ENCODE peak calls at places on chromosomes 5 and 9, in four cellular contexts. I is OCI-LY7; L is NAMALWA; U is stimulated activated CD8-positive, alpha-beta memory T cell treated with anti-CD3 and anti-CD28 coated beads, Interleukin-4, amount 100 ng/mL, for 48 hours. F is an unnamed sample.
A peak's percentile ranks its signal among the peaks of the same experiment; 100 is the strongest.

GRCh38 chr5:135024956-135025729 is 8.9 kb downstream of the PITX1 start:
- DNase-seq in I (no peak), L (no peak), U (no peak), F (no peak)

GRCh38 chr9:72564517-72565281 is 43.3 kb downstream of the TMC1 start:
- DNase-seq in I (no peak), L (no peak), U (no peak), F (no peak)

GRCh38 chr5:55914141-55914413 is 62.9 kb downstream of the IL31RA start:
- DNase-seq in I (no peak), L (no peak), U (no peak), F (no peak)

GRCh38 chr5:89181546-89181945 is 298.6 kb upstream of the MEF2C start:
- DNase-seq in I (no peak), L (no peak), U (no peak), F (no peak)

GRCh38 chr9:19495186-19496028 is 86.6 kb downstream of the ACER2 start:
- DNase-seq in I (no peak), L (no peak), U (no peak), F (no peak)

GRCh38 chr5:139104577-139105271 is 93.4 kb downstream of the SIL1 start:
- DNase-seq in I (no peak), L (no peak), U (no peak), F (no peak)

GRCh38 chr9:78676623-78677022 is 379.7 kb downstream of the PSAT1 start:
- DNase-seq in I (no peak), L (no peak), U (no peak), F (no peak)

GRCh38 chr5:31751620-31752019 is 112.7 kb downstream of the PDZD2 start:
- DNase-seq in I (no peak), L (no peak), U (no peak), F (no peak)

GRCh38 chr5:144510845-144511580 is 340.3 kb downstream of the KCTD16 start:
- DNase-seq in I (no peak), L (no peak), U (no peak), F (no peak)

GRCh38 chr9:114409103-114409780 is 21.5 kb upstream of the AKNA start:
- DNase-seq in I (no peak), L (no peak), U (no peak), F (no peak)

GRCh38 chr5:68479524-68479923 is 264.0 kb downstream of the PIK3R1 start:
- DNase-seq in I (no peak), L (no peak), U (no peak), F (no peak)

GRCh38 chr9:97786341-97786740 is 66.7 kb upstream of the FOXE1 start:
- DNase-seq in I (no peak), L (no peak), U (no peak), F (no peak)

GRCh38 chr9:136535070-136535469 is 10.8 kb downstream of the NOTCH1 start:
- DNase-seq in I (peak; percentile 79), L (peak; percentile 75), U (no peak), F (no peak)

GRCh38 chr9:124098141-124098905 is 86.8 kb downstream of the LHX2 start:
- DNase-seq in I (no peak), L (no peak), U (no peak), F (no peak)

GRCh38 chr9:131622536-131622935 is 77.2 kb downstream of the PRRT1B start:
- DNase-seq in I (peak; percentile 54), L (no peak), U (no peak), F (no peak)

GRCh38 chr9:23851024-23851629 is 25.1 kb upstream of the ELAVL2 start:
- DNase-seq in I (no peak), L (no peak), U (no peak), F (no peak)

GRCh38 chr5:112642885-112643284 is 94.8 kb upstream of the APC start:
- DNase-seq in I (no peak), L (no peak), U (no peak), F (no peak)

GRCh38 chr5:166561759-166562158 is 1729.7 kb upstream of the WWC1 start:
- DNase-seq in I (no peak), L (no peak), U (no peak), F (no peak)

GRCh38 chr5:76576468-76576867 is 46.7 kb downstream of the F2RL2 start:
- DNase-seq in I (no peak), L (no peak), U (no peak), F (no peak)

GRCh38 chr5:50709471-50709870 is 43.0 kb downstream of the PARP8 start:
- DNase-seq in I (no peak), L (no peak), U (no peak), F (no peak)

GRCh38 chr5:80034559-80034958 is 589 bp upstream of the THBS4 start:
- DNase-seq in I (no peak), L (no peak), U (no peak), F (no peak)

GRCh38 chr9:16705121-16705604 is 165.3 kb downstream of the BNC2 start:
- DNase-seq in I (no peak), L (no peak), U (no peak), F (no peak)

GRCh38 chr9:133842721-133843227 is 104.6 kb upstream of the SARDH start:
- DNase-seq in I (no peak), L (no peak), U (no peak), F (no peak)

GRCh38 chr9:120801441-120801840 is 8.2 kb upstream of the FBXW2 start:
- DNase-seq in I (no peak), L (no peak), U (no peak), F (no peak)

GRCh38 chr9:98120476-98120875 is 1.5 kb upstream of the TRIM14 start:
- DNase-seq in I (no peak), L (no peak), U (no peak), F (no peak)

GRCh38 chr5:100772011-100772410 is 131.1 kb downstream of the ST8SIA4 start:
- DNase-seq in I (no peak), L (no peak), U (no peak), F (no peak)

GRCh38 chr9:77469515-77470197 is 178.5 kb downstream of the GNA14 start:
- DNase-seq in I (no peak), L (no peak), U (no peak), F (no peak)

GRCh38 chr5:134090482-134090881 is 24.0 kb upstream of the TCF7 start:
- DNase-seq in I (peak; percentile 45), L (peak; percentile 34), U (no peak), F (no peak)

GRCh38 chr9:125747765-125748510 is 765 bp downstream of the PBX3 start:
- DNase-seq in I (peak; percentile 27), L (peak; percentile 22), U (peak; percentile 38), F (peak; percentile 50)

F was measured in RPMI8226.